ENCODE peak calls at places on chromosome 4, in four cellular contexts. R is H9, O is activated T-helper 1 cell treated with Interleukin-2 at 50 U/mL for 16 hours, Q is GM13977. M is an unnamed sample.

GRCh38 chr4:163959932-163960331 is 465.4 kb downstream of the TMA16 start:
- DNase-seq in Q (no peak), O (no peak), R (no peak), M (no peak)

GRCh38 chr4:2079926-2080325 is 20.8 kb downstream of the NAT8L start:
- DNase-seq in Q (no peak), O (no peak), R (peak; percentile 11), M (no peak)

GRCh38 chr4:101953949-101954348 is 163.4 kb downstream of the BANK1 start:
- DNase-seq in R (peak; percentile 52), O (no peak), Q (no peak), M (no peak)

GRCh38 chr4:8230891-8231290 is 31.8 kb downstream of the SH3TC1 start:
- DNase-seq in Q (no peak), O (no peak), R (no peak), M (no peak)

GRCh38 chr4:173243917-173244658 is 75.5 kb downstream of the GALNT7 start:
- DNase-seq in R (no peak), O (no peak), Q (no peak), M (no peak)

GRCh38 chr4:89878611-89879010 is 16.0 kb upstream of the MMRN1 start:
- DNase-seq in Q (no peak), R (no peak), O (no peak), M (no peak)

GRCh38 chr4:73674451-73674919 is 54.2 kb upstream of the RASSF6 start:
- DNase-seq in Q (no peak), R (no peak), O (no peak), M (no peak)

GRCh38 chr4:183797041-183797444 is 108.1 kb upstream of the STOX2 start:
- DNase-seq in R (peak; percentile 35), Q (no peak), O (no peak), M (no peak)

GRCh38 chr4:176753049-176753448 is 39.7 kb downstream of the VEGFC start:
- DNase-seq in O (no peak), Q (no peak), R (no peak), M (no peak)